ENCODE peak calls at places on chromosome 2, in five cellular contexts. R is choroid plexus epithelial cell, P is WTC11, E is DND-41, S is foreskin fibroblast. T is an unnamed sample.

GRCh38 chr2:168470880-168471475 is 14.9 kb downstream of the CERS6 start:
- DNase-seq in R (no peak), P (no peak), E (no peak), S (no peak), T (peak; percentile 19)

GRCh38 chr2:33133436-33133835 is 186.7 kb downstream of the LTBP1 start:
- DNase-seq in R (peak; percentile 88), P (no peak), E (no peak), S (no peak), T (no peak)

GRCh38 chr2:102061962-102062795 is 70.4 kb downstream of the IL1R2 start:
- DNase-seq in R (peak; percentile 84), P (no peak), E (no peak), S (peak; percentile 79), T (no peak)

GRCh38 chr2:70820499-70820898 is at the start of gene CLEC4F:
- DNase-seq in R (no peak), P (no peak), E (no peak), S (no peak), T (no peak)

GRCh38 chr2:240889601-240890560 is 6.1 kb downstream of the MAB21L4 start:
- DNase-seq in R (no peak), P (no peak), E (no peak), S (no peak), T (no peak)

GRCh38 chr2:110674620-110675555 is 3.0 kb downstream of the BUB1 start:
- DNase-seq in R (peak; percentile 64), P (no peak), E (no peak), S (no peak), T (peak; percentile 78)

GRCh38 chr2:160353166-160353565 is 140.4 kb downstream of the RBMS1 start:
- DNase-seq in R (no peak), P (no peak), E (peak; percentile 34), S (no peak), T (no peak)

GRCh38 chr2:57698935-57699449 is 347.6 kb upstream of the VRK2 start:
- DNase-seq in R (no peak), P (no peak), E (no peak), S (no peak), T (no peak)

GRCh38 chr2:169395821-169396374 is 33.6 kb upstream of the LRP2 start:
- DNase-seq in R (no peak), P (no peak), E (no peak), S (no peak), T (no peak)

DNA sequence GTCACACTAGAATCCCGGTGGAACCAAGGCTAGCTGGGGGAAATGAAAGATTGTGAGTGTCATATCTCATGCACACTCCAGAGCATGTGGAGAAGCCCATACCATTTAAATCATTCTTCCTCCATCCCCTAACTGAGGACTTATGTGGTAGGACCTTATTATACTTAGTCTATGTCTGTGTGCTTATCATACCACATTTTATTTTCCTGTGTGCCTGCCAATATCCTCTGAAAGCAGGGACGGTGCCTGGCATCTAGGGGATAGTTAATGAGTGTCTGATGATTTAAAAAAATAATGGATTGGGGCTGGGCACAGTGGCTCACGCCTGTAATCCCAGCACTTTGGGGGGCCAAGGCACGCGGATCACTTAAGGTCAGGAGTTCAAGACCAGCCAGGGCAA is 60.0 kb downstream of the CRIM1 start:
- DNase-seq in R (no peak), P (no peak), E (no peak), S (no peak), T (no peak)
- TF ChIP-seq CTCF in R (no peak), P (no peak), E (no peak), S (no peak), T (no peak)

DNA sequence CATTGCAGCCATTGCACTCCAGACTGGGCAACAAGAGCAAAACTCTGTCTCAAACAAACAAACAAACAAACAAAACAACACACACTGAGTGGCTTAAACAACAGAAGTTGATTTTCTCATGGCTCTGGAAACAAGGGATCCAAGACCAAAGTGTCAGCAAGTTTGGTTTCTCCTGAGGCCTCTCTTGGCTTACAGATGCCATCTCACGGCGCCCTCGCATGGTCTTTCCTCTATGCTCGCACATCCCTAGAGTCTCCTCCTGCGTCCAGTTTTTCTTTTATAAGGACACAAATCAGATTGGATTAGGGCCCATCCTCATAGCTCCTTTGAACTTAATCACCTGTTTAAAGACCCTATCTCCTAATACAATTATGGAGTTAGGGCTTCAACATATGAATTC is 133.4 kb upstream of the LRRTM1 start:
- DNase-seq in R (no peak), P (peak; percentile 16), E (no peak), S (no peak), T (no peak)
- TF ChIP-seq CTCF in R (no peak), P (no peak), E (no peak), S (no peak), T (no peak)

DNA sequence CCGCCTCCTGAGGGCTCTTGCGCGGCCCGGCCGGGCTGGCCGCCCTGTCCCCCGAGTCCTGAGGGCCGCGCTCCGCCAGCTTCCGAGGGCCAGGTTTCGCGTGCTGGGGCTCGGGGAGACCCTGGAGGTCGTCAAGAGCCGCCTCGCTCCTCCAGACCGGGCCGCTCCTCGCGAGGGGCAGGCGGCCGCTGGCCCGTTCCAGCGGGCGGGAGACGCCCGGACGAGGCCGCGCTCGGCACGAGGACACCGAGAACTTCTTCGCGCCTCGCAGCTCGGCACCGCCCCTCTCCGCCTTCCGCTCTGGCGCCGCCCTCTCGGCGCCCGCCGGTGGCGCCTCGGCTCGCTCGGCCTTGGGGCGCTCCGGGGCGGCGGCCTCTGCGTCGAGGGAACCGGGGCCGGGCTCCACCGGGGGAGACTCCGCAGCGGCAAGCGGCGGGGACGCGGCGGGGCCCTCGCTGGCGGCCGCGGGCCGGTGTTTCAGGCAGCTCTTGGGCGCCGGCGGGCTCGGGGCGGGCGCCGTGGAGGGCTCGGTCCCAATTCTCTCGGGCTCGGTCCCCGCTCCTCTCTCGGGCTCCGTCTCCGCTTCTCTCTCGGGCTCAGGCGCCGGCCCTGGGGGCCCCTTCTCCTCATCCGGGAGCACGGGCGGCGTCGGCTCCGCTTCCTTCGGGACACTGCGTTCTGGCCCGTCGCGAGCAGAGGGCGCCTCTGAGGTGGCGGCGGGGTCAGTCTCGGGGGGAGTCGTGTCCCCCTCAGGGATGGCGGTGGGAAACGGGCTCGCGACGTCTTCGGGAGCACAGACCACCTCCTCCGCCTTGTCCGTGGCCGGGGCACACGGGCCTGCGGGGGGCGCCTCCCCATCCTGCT is 91.6 kb upstream of the MGAT4A start:
- DNase-seq in R (no peak), P (peak; percentile 72), E (no peak), S (no peak), T (no peak)
- TF ChIP-seq CTCF in R (no peak), P (no peak), E (no peak), S (no peak), T (no peak)

DNA sequence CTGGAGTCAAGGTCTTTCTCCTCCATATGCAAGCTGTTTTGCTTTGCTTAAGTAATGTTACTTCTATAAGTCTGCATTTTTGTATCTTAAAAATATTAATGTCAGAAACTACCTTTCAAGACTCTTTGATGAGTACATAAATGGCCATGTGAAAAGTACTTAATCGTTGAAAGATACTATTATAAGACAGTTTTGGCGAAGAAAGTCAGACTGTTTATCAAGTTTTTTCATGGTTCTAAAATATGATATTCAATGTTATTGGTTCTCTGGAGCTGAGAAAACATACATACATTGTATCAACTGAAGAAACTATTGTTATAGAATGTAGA is 25.1 kb downstream of the FBXO48 start:
- DNase-seq in R (no peak), P (no peak), E (no peak), S (no peak), T (no peak)
- TF ChIP-seq CTCF in R (no peak), P (no peak), E (no peak), S (no peak), T (no peak)

GRCh38 chr2:109513749-109514588 is 99.8 kb downstream of the SEPTIN10 start:
- DNase-seq in R (peak; percentile 93), P (no peak), E (peak; percentile 9), S (peak; percentile 72), T (peak; percentile 65)

GRCh38 chr2:109514857-109515256 is 98.9 kb downstream of the SEPTIN10 start:
- DNase-seq in R (no peak), P (no peak), E (no peak), S (no peak), T (no peak)

GRCh38 chr2:109517118-109517889 is 96.5 kb downstream of the SEPTIN10 start:
- DNase-seq in R (no peak), P (no peak), E (no peak), S (no peak), T (no peak)

GRCh38 chr2:109513230-109513629 is 100.5 kb downstream of the SEPTIN10 start:
- DNase-seq in R (no peak), P (no peak), E (no peak), S (no peak), T (no peak)

GRCh38 chr2:109516445-109517117 is 97.2 kb downstream of the SEPTIN10 start:
- DNase-seq in R (peak; percentile 24), P (peak; percentile 87), E (peak; percentile 18), S (no peak), T (peak; percentile 63)
- TF ChIP-seq CTCF in R (peak; percentile 68), P (peak; percentile 45), E (peak; percentile 53), S (peak; percentile 55), T (peak; percentile 67)

DNA sequence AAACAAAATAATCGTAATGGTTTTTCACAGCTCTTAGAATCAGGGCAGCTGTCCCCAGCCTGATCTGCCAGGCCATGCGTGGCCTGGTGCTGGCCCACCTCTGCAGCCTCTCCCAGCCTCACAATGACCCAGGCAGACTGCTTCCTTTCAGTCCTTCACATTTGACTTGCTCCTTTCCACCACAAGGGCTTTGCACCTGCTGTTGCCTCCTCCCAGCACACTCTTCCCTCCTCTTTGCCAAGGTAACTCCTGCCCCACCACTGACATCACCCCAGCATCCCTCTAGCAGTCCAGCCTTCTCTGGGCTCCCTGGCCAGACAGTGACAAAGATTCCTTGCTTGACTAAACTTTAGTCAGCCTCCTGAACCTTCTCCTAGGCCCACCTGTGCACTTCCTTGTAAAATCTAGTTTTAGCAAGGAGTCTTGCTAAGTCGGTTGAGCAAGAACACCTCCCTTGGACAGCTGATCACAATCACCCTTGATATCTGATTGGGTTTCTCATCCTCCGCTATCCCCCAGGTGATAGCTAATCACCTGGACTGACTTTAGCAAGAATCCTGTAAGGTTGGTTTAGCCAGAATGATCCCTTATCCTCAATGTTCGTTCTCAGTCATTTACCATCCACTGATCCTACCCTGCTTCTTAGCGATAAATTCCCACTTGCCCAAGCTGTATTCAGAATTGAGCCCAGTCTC is 16.2 kb upstream of the RAB11FIP5 start:
- DNase-seq in R (no peak), P (no peak), E (no peak), S (no peak), T (no peak)
- TF ChIP-seq CTCF in R (no peak), P (no peak), E (no peak), S (no peak), T (no peak)

T was measured in GM10248.